ENCODE peak calls at places on chromosomes 5 and 9, in seven cellular contexts. B is neuronal stem cell, A is H9, C is IMR-90, R is mesenchymal stem cell, G is trophoblast cell, O is mesendoderm. S is an unnamed sample.

GRCh38 chr5:131661931-131662330 is 26.9 kb upstream of the RAPGEF6 start:
- DNase-seq in A (no peak), B (no peak), C (no peak), R (no peak), O (peak), G (no peak), S (no peak)

GRCh38 chr5:157390179-157390923 is 69.7 kb upstream of the NIPAL4 start:
- DNase-seq in C (peak), G (no peak), B (no peak), O (peak), R (peak), A (no peak), S (no peak)

GRCh38 chr9:134641173-134641985 is at the start of gene COL5A1:
- DNase-seq in O (peak), A (peak), C (peak), G (peak), R (peak), B (peak), S (peak)

GRCh38 chr9:135513351-135513846 is 7.8 kb upstream of the LCN1 start:
- DNase-seq in G (no peak), O (no peak), C (no peak), R (no peak), B (no peak), A (peak), S (peak)

GRCh38 chr5:108259306-108259705 is 122.6 kb downstream of the FBXL17 start:
- DNase-seq in O (peak), R (peak), B (no peak), A (no peak), C (peak), G (peak), S (no peak)

GRCh38 chr5:124333295-124333979 is 413.0 kb downstream of the ZNF608 start:
- DNase-seq in O (no peak), C (no peak), A (no peak), G (no peak), B (no peak), R (no peak), S (no peak)

GRCh38 chr9:77946969-77947368 is 84.6 kb downstream of the GNAQ start:
- DNase-seq in O (no peak), B (no peak), G (no peak), A (no peak), C (no peak), R (no peak), S (no peak)

GRCh38 chr5:153959134-153959957 is 79.4 kb downstream of the FAM114A2 start:
- DNase-seq in C (peak), B (peak), R (peak), G (peak), O (peak), A (peak), S (peak)

GRCh38 chr5:8839361-8840055 is 706.4 kb downstream of the SEMA5A start:
- DNase-seq in G (no peak), R (no peak), B (no peak), C (no peak), A (no peak), O (no peak), S (no peak)

GRCh38 chr5:118165619-118166018 is 822.7 kb downstream of the DTWD2 start:
- DNase-seq in B (no peak), R (no peak), C (no peak), G (no peak), O (no peak), A (no peak), S (no peak)

GRCh38 chr5:58341485-58341884 is 118.4 kb downstream of the PLK2 start:
- DNase-seq in C (no peak), R (no peak), A (no peak), O (no peak), B (no peak), G (no peak), S (no peak)
- H2BK120ac ChIP-seq in C (no peak), R (no peak), A (no peak), O (no peak), B (no peak), G (no peak), S (no peak)

DNA sequence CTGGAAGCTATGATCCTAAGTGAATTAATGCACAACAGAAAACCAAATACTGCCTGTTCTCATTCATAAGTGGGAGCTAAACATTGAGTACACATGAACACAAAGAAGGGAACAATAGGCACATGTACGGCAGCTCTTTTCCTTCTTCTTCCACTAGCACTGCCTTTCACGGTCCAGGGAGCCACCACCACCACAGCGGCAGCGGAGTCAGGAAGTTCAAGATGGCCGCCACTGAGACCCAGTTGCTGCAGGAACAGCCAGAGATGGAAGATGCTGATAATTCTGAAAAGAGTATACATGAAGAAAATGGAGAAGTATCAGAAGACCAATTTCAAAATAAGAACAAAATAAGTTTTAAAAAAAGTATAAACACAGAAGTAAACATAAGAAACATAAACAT is 39.5 kb upstream of the TNFSF15 start:
- DNase-seq in C (no peak), G (no peak), O (no peak), A (no peak), R (no peak), B (no peak), S (no peak)
- H2BK120ac ChIP-seq in C (no peak), G (no peak), O (no peak), A (no peak), R (no peak), B (no peak), S (no peak)

GRCh38 chr5:179134511-179134910 is 74.3 kb downstream of the ZNF354C start:
- DNase-seq in A (no peak), B (no peak), G (no peak), O (no peak), R (no peak), C (no peak), S (no peak)

GRCh38 chr5:179131321-179131835 is 71.2 kb downstream of the ZNF354C start:
- DNase-seq in C (no peak), A (no peak), B (no peak), R (no peak), G (no peak), O (no peak), S (no peak)

GRCh38 chr5:179135006-179135405 is 74.8 kb downstream of the ZNF354C start:
- DNase-seq in O (no peak), R (no peak), C (no peak), B (no peak), G (no peak), A (no peak), S (no peak)

GRCh38 chr5:179131886-179132585 is 71.9 kb downstream of the ZNF354C start:
- DNase-seq in A (no peak), R (no peak), C (no peak), G (no peak), B (no peak), O (no peak), S (no peak)

DNA sequence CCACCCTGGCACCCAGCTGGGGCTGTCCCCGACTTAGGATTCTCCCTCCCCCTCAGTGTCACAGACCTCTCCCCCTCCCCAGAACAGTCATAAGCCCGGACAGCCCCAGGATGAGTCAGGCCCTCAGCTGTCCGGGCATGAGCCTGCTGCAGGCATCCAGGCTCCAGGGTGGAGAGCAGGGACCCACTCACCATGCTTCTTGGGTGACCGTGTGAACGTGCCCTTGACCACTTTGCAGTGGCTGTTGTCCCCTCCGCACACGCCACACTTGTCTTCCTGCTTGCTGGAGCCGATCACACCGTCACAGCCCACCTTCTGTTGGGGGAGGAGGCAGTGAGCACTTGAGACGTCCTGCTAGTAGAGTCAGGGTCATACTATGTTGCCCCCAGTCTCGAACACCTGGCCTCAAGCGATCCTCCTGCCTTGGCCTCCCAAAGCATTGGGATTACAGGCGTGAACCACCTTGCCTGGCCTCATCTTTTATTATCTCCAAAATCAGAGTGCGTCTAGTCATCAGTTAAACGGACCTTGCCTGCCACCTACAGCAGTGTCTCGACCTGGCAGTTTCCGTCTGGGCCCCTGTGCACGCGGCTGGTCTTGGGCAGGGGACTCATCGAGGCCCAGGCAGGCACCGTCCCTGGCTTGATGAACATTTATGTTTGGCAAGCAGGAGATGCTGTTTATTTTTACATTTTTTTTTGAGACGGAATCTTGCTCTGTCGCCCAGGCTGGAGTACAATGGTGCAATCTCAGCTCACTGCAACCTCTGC is 72.6 kb downstream of the ZNF354C start:
- DNase-seq in R (peak), O (no peak), G (peak), C (peak), B (no peak), A (no peak), S (no peak)
- H2BK120ac ChIP-seq in R (no peak), O (no peak), G (no peak), C (no peak), B (no peak), A (no peak), S (no peak)

GRCh38 chr5:126757713-126758357 is 19.1 kb upstream of the LMNB1 start:
- DNase-seq in R (no peak), G (no peak), O (no peak), B (no peak), C (no peak), A (no peak), S (no peak)

GRCh38 chr5:126752052-126752785 is 24.7 kb upstream of the LMNB1 start:
- DNase-seq in R (no peak), G (no peak), B (no peak), A (no peak), O (no peak), C (no peak), S (no peak)

GRCh38 chr5:126754609-126755008 is 22.3 kb upstream of the LMNB1 start:
- DNase-seq in B (no peak), G (no peak), O (no peak), R (no peak), C (no peak), A (no peak), S (no peak)

GRCh38 chr5:126753227-126753626 is 23.7 kb upstream of the LMNB1 start:
- DNase-seq in R (no peak), G (no peak), C (no peak), O (no peak), B (no peak), A (no peak), S (no peak)

GRCh38 chr5:126755593-126755992 is 21.3 kb upstream of the LMNB1 start:
- DNase-seq in A (no peak), B (no peak), O (no peak), C (no peak), R (no peak), G (no peak), S (no peak)
- H2BK120ac ChIP-seq in A (no peak), B (no peak), O (no peak), C (no peak), R (no peak), G (no peak), S (no peak)

GRCh38 chr9:125166762-125167161 is 22.8 kb downstream of the PPP6C start:
- DNase-seq in B (no peak), R (no peak), G (no peak), C (no peak), A (no peak), O (no peak), S (no peak)
- H2BK120ac ChIP-seq in B (no peak), R (no peak), G (no peak), C (no peak), A (no peak), O (no peak), S (no peak)

GRCh38 chr5:66169534-66169933 is 25.4 kb downstream of the SREK1 start:
- DNase-seq in C (peak), B (no peak), O (no peak), A (no peak), R (no peak), G (no peak), S (no peak)

GRCh38 chr5:66174338-66174737 is 30.2 kb downstream of the SREK1 start:
- DNase-seq in R (peak), G (no peak), B (no peak), C (peak), A (no peak), O (peak), S (no peak)

GRCh38 chr5:66168226-66168625 is 24.1 kb downstream of the SREK1 start:
- DNase-seq in R (no peak), B (no peak), G (no peak), O (no peak), C (no peak), A (no peak), S (no peak)

GRCh38 chr5:66170196-66170919 is 26.3 kb downstream of the SREK1 start:
- DNase-seq in A (no peak), C (no peak), G (no peak), B (no peak), R (no peak), O (no peak), S (no peak)

DNA sequence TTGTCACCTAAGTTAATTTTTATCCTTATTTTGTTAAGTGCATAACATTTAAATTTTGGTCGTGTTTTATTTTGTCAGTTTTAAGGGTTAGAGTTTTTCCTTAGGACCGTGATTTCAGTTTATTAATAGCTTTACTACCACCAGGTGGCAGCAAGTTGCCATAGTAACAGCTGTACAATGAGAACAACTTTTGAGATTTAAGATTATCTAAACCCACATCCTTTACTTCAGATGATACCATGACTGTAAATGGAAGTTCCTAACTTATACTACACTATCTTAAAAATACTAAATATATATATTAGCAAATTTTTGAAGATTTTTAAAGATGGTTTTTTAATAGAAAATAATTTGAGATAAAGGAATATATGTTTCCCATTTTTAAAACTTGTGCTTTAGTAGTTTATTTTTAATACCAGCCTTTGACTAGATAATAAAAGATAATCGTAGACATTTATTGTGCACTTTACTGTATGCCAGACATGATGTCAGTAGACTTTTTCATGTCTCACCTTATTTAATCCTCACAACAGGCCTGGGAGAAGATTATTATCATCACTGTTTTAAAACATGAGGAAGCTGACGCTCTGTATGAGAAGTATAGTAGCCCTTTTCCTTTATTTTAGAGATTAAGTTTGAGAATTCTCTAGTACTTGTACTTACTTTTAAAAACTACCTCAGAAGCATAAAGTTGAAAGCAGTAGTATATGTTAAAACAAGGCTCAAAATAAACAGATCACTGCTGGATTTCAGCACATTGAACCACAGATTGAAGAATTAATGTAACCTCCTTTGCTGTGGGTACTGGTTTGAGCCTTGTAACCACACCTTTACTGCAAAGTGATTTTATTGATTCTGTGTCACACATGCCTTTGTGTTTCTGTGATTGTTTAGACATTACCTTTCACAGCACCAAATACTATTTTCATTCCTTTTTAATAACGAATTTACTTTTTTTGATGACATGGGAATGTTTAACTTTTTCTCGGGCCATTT is 27.5 kb downstream of the SREK1 start:
- DNase-seq in G (peak), O (peak), B (no peak), R (peak), A (no peak), C (peak), S (no peak)
- H2BK120ac ChIP-seq in G (no peak), O (no peak), B (no peak), R (no peak), A (no peak), C (no peak), S (no peak)

GRCh38 chr9:98874721-98875255 is 67.3 kb downstream of the GALNT12 start:
- DNase-seq in A (no peak), O (no peak), B (no peak), C (no peak), G (no peak), R (no peak), S (no peak)
- H2BK120ac ChIP-seq in A (no peak), O (no peak), B (no peak), C (peak), G (no peak), R (no peak), S (no peak)

GRCh38 chr5:179927834-179928233 is 20.1 kb upstream of the TBC1D9B start:
- DNase-seq in C (no peak), R (no peak), O (no peak), A (no peak), G (peak), B (no peak), S (no peak)
- H2BK120ac ChIP-seq in C (no peak), R (no peak), O (no peak), A (no peak), G (no peak), B (no peak), S (no peak)

GRCh38 chr5:2669259-2669658 is 82.2 kb downstream of the IRX2 start:
- DNase-seq in O (no peak), G (no peak), A (no peak), C (no peak), R (no peak), B (no peak), S (no peak)

GRCh38 chr5:2675548-2675947 is 75.9 kb downstream of the IRX2 start:
- DNase-seq in B (no peak), R (no peak), O (no peak), C (no peak), G (no peak), A (no peak), S (no peak)

GRCh38 chr5:2674456-2674855 is 77.0 kb downstream of the IRX2 start:
- DNase-seq in R (no peak), B (no peak), C (no peak), A (no peak), G (no peak), O (no peak), S (no peak)

GRCh38 chr5:2669913-2670312 is 81.6 kb downstream of the IRX2 start:
- DNase-seq in R (no peak), A (no peak), O (no peak), C (no peak), B (no peak), G (no peak), S (no peak)

GRCh38 chr5:2670856-2671404 is 80.5 kb downstream of the IRX2 start:
- DNase-seq in C (no peak), O (no peak), A (no peak), R (no peak), G (no peak), B (no peak), S (no peak)
- H2BK120ac ChIP-seq in C (no peak), O (no peak), A (no peak), R (no peak), G (no peak), B (no peak), S (no peak)

S was measured in H1.